ENCODE peak calls at places on chromosomes 4 and X, in seven cellular contexts. T is activated gamma-delta T cell treated with Interleukin-2 at 50 U/mL for 16 hours; H is GM06990; E is cardiac septum; P is naive thymus-derived CD8-positive, alpha-beta T cell; S is SK-N-SH; G is NCI-H2171 treated with DMSO at 0.1 percent for 48 hours. M is an unnamed sample.

GRCh38 chr4:66062044-66062443 is 391.8 kb upstream of the EPHA5 start:
- DNase-seq in E (no peak), T (no peak), G (no peak), H (no peak), P (no peak), S (no peak), M (no peak)

GRCh38 chr4:13538427-13538973 is 5.8 kb downstream of the NKX3-2 start:
- DNase-seq in H (no peak), G (no peak), S (peak; percentile 14), E (no peak), P (no peak), T (no peak), M (no peak)

GRCh38 chr4:59597536-59598232 is 1602.4 kb upstream of the ADGRL3 start:
- DNase-seq in H (no peak), P (no peak), T (no peak), G (no peak), S (no peak), E (no peak), M (no peak)

GRCh38 chrX:101415180-101416130 is 7.4 kb downstream of the HNRNPH2 start:
- DNase-seq in H (peak; percentile 66), S (peak; percentile 58), E (no peak), G (peak; percentile 37), T (no peak), P (peak; percentile 71), M (peak; percentile 57)

GRCh38 chrX:132533409-132533808 is 44.6 kb upstream of the MBNL3 start:
- DNase-seq in S (no peak), E (no peak), P (no peak), T (no peak), G (no peak), H (no peak), M (no peak)

GRCh38 chr4:139809207-139810157 is 143.9 kb downstream of the MGST2 start:
- DNase-seq in H (no peak), S (no peak), E (no peak), T (no peak), G (no peak), P (no peak), M (no peak)

GRCh38 chrX:57172544-57172943 is 35.3 kb upstream of the SPIN2A start:
- DNase-seq in H (no peak), T (no peak), G (no peak), S (no peak), P (no peak), E (no peak), M (no peak)

GRCh38 chr4:168384437-168385141 is 66.0 kb upstream of the DDX60 start:
- DNase-seq in E (no peak), P (no peak), H (no peak), T (no peak), G (no peak), S (no peak), M (no peak)

GRCh38 chr4:143294310-143294709 is 42.4 kb upstream of the GAB1 start:
- DNase-seq in T (no peak), H (no peak), G (no peak), P (no peak), E (no peak), S (peak; percentile 67), M (no peak)

GRCh38 chr4:3364199-3364598 is 71.4 kb downstream of the RGS12 start:
- DNase-seq in G (no peak), S (peak; percentile 19), E (no peak), T (no peak), P (no peak), H (no peak), M (no peak)

GRCh38 chrX:21725498-21725897 is 32.4 kb downstream of the SMPX start:
- DNase-seq in E (no peak), G (peak; percentile 10), T (no peak), S (peak; percentile 31), P (peak; percentile 29), H (no peak), M (no peak)

GRCh38 chr4:1234811-1235292 is 14.1 kb downstream of the CTBP1 start:
- DNase-seq in E (no peak), P (no peak), G (no peak), T (no peak), S (no peak), H (no peak), M (no peak)

GRCh38 chr4:186058253-186058979 is 10.5 kb upstream of the TLR3 start:
- DNase-seq in E (no peak), H (peak; percentile 45), G (no peak), T (no peak), P (no peak), S (no peak), M (peak; percentile 74)

GRCh38 chr4:36255575-36255974 is 11.3 kb upstream of the ARAP2 start:
- DNase-seq in H (peak; percentile 82), P (peak; percentile 88), S (no peak), G (no peak), T (peak; percentile 68), E (no peak), M (peak; percentile 42)

GRCh38 chr4:90198086-90198847 is 71.1 kb downstream of the CCSER1 start:
- DNase-seq in T (no peak), E (no peak), H (no peak), G (no peak), S (no peak), P (no peak), M (no peak)

GRCh38 chr4:22625301-22625700 is 67.4 kb upstream of the GBA3 start:
- DNase-seq in E (no peak), H (no peak), S (no peak), T (no peak), G (no peak), P (no peak), M (no peak)

GRCh38 chrX:13985697-13986435 is 43.8 kb downstream of the GEMIN8 start:
- DNase-seq in G (no peak), E (no peak), T (no peak), S (no peak), H (peak; percentile 9), P (no peak), M (no peak)

GRCh38 chrX:18119856-18120255 is 100.8 kb downstream of the BEND2 start:
- DNase-seq in S (no peak), P (peak; percentile 20), H (no peak), E (no peak), T (no peak), G (no peak), M (no peak)

GRCh38 chrX:47743504-47743903 is 84.5 kb upstream of the UXT start:
- DNase-seq in T (no peak), E (no peak), S (no peak), P (no peak), G (no peak), H (no peak), M (no peak)

GRCh38 chr4:1809754-1810502 is 16.8 kb downstream of the FGFR3 start:
- DNase-seq in S (peak; percentile 96), P (peak; percentile 70), G (peak; percentile 73), T (peak; percentile 52), E (no peak), H (peak; percentile 76), M (peak; percentile 89)

GRCh38 chrX:145694048-145694447 is 123.6 kb upstream of the SLITRK2 start:
- DNase-seq in H (no peak), G (no peak), P (no peak), E (no peak), T (no peak), S (no peak), M (no peak)

GRCh38 chrX:136880003-136880451 is 498 bp downstream of the RBMX start:
- DNase-seq in E (no peak), S (peak; percentile 18), T (peak; percentile 22), P (peak; percentile 61), G (no peak), H (no peak), M (no peak)

GRCh38 chrX:63506320-63506719 is 155.2 kb upstream of the SPIN4 start:
- DNase-seq in S (peak; percentile 7), T (no peak), G (peak; percentile 1), P (no peak), E (no peak), H (no peak), M (peak; percentile 5)

GRCh38 chrX:130393451-130394074 is 8.1 kb upstream of the GPR119 start:
- DNase-seq in E (no peak), G (peak; percentile 27), T (no peak), H (no peak), S (peak; percentile 64), P (no peak), M (no peak)

GRCh38 chrX:10529344-10529743 is 91.0 kb downstream of the MID1 start:
- DNase-seq in S (no peak), G (no peak), T (no peak), H (no peak), E (no peak), P (no peak), M (no peak)

M was measured in GM10248.